ENCODE peak calls at places on chromosome 22, in nine cellular contexts. One of them, this sample, is unnamed.

GRCh38 chr22:23705358-23705757 is 14.5 kb downstream of the RGL4 start:
- DNase-seq in H9: no peak
- DNase-seq in GM23248: no peak
- DNase-seq in DND-41: no peak
- DNase-seq in HCT116: no peak
- DNase-seq in neuronal stem cell: no peak
- DNase-seq in IMR-90: no peak
- DNase-seq in mammary epithelial cell: peak; percentile 19
- DNase-seq in endothelial cell of umbilical vein: no peak
- DNase-seq in this sample: no peak

GRCh38 chr22:23446796-23447350 is 133.2 kb downstream of the IGLL1 start:
- DNase-seq in H9: no peak
- DNase-seq in neuronal stem cell: no peak
- DNase-seq in GM23248: no peak
- DNase-seq in endothelial cell of umbilical vein: no peak
- DNase-seq in DND-41: no peak
- DNase-seq in HCT116: no peak
- DNase-seq in mammary epithelial cell: no peak
- DNase-seq in IMR-90: no peak
- DNase-seq in this sample: no peak

GRCh38 chr22:17115927-17116326 is 5.2 kb downstream of the TMEM121B start:
- DNase-seq in IMR-90: no peak
- DNase-seq in DND-41: peak; percentile 26
- DNase-seq in neuronal stem cell: no peak
- DNase-seq in mammary epithelial cell: no peak
- DNase-seq in HCT116: no peak
- DNase-seq in endothelial cell of umbilical vein: no peak
- DNase-seq in GM23248: no peak
- DNase-seq in H9: no peak
- DNase-seq in this sample: no peak

GRCh38 chr22:29231971-29232959 is 26.6 kb downstream of the EMID1 start:
- DNase-seq in endothelial cell of umbilical vein: peak; percentile 36
- DNase-seq in mammary epithelial cell: no peak
- DNase-seq in DND-41: no peak
- DNase-seq in IMR-90: no peak
- DNase-seq in H9: no peak
- DNase-seq in HCT116: no peak
- DNase-seq in neuronal stem cell: no peak
- DNase-seq in GM23248: no peak
- DNase-seq in this sample: no peak

GRCh38 chr22:33656808-33657628 is 263.3 kb downstream of the LARGE1 start:
- DNase-seq in GM23248: peak; percentile 58
- DNase-seq in HCT116: no peak
- DNase-seq in DND-41: no peak
- DNase-seq in neuronal stem cell: no peak
- DNase-seq in IMR-90: no peak
- DNase-seq in mammary epithelial cell: no peak
- DNase-seq in endothelial cell of umbilical vein: no peak
- DNase-seq in H9: no peak
- DNase-seq in this sample: no peak

GRCh38 chr22:49827853-49828598 is at the start of gene BRD1:
- DNase-seq in HCT116: no peak
- DNase-seq in DND-41: peak; percentile 61
- DNase-seq in neuronal stem cell: peak; percentile 37
- DNase-seq in H9: peak; percentile 28
- DNase-seq in IMR-90: peak; percentile 61
- DNase-seq in endothelial cell of umbilical vein: peak; percentile 47
- DNase-seq in GM23248: peak; percentile 88
- DNase-seq in mammary epithelial cell: peak; percentile 49
- DNase-seq in this sample: peak; percentile 40

GRCh38 chr22:46113910-46114517 is 36.3 kb upstream of the PPARA start:
- DNase-seq in H9: no peak
- DNase-seq in DND-41: no peak
- DNase-seq in IMR-90: no peak
- DNase-seq in neuronal stem cell: no peak
- DNase-seq in HCT116: no peak
- DNase-seq in GM23248: peak; percentile 45
- DNase-seq in endothelial cell of umbilical vein: no peak
- DNase-seq in mammary epithelial cell: no peak
- DNase-seq in this sample: no peak

GRCh38 chr22:20632082-20632481 is 124.7 kb downstream of the MED15 start:
- DNase-seq in mammary epithelial cell: no peak
- DNase-seq in HCT116: no peak
- DNase-seq in endothelial cell of umbilical vein: no peak
- DNase-seq in DND-41: no peak
- DNase-seq in H9: no peak
- DNase-seq in IMR-90: no peak
- DNase-seq in neuronal stem cell: no peak
- DNase-seq in GM23248: no peak
- DNase-seq in this sample: no peak

GRCh38 chr22:33743756-33744155 is 176.5 kb downstream of the LARGE1 start:
- DNase-seq in GM23248: no peak
- DNase-seq in H9: no peak
- DNase-seq in DND-41: no peak
- DNase-seq in neuronal stem cell: no peak
- DNase-seq in HCT116: no peak
- DNase-seq in IMR-90: peak; percentile 15
- DNase-seq in mammary epithelial cell: no peak
- DNase-seq in endothelial cell of umbilical vein: no peak
- DNase-seq in this sample: no peak

GRCh38 chr22:27372364-27372763 is 429.2 kb downstream of the MN1 start:
- DNase-seq in HCT116: no peak
- DNase-seq in H9: no peak
- DNase-seq in IMR-90: no peak
- DNase-seq in neuronal stem cell: no peak
- DNase-seq in mammary epithelial cell: no peak
- DNase-seq in GM23248: no peak
- DNase-seq in DND-41: no peak
- DNase-seq in endothelial cell of umbilical vein: no peak
- DNase-seq in this sample: no peak

GRCh38 chr22:22960307-22960706 is 72.7 kb downstream of the IGLL5 start:
- DNase-seq in DND-41: no peak
- DNase-seq in endothelial cell of umbilical vein: no peak
- DNase-seq in mammary epithelial cell: no peak
- DNase-seq in GM23248: no peak
- DNase-seq in IMR-90: no peak
- DNase-seq in HCT116: no peak
- DNase-seq in neuronal stem cell: no peak
- DNase-seq in H9: no peak
- DNase-seq in this sample: no peak

GRCh38 chr22:46083383-46084350 is 66.7 kb upstream of the PPARA start:
- DNase-seq in HCT116: no peak
- DNase-seq in neuronal stem cell: no peak
- DNase-seq in mammary epithelial cell: peak; percentile 32
- DNase-seq in H9: no peak
- DNase-seq in endothelial cell of umbilical vein: no peak
- DNase-seq in GM23248: peak; percentile 61
- DNase-seq in IMR-90: no peak
- DNase-seq in DND-41: no peak
- DNase-seq in this sample: no peak

GRCh38 chr22:18905540-18906409 is at the start of gene DGCR6:
- DNase-seq in IMR-90: no peak
- DNase-seq in mammary epithelial cell: no peak
- DNase-seq in GM23248: no peak
- DNase-seq in neuronal stem cell: no peak
- DNase-seq in H9: no peak
- DNase-seq in endothelial cell of umbilical vein: no peak
- DNase-seq in HCT116: no peak
- DNase-seq in DND-41: no peak
- DNase-seq in this sample: no peak

DNA sequence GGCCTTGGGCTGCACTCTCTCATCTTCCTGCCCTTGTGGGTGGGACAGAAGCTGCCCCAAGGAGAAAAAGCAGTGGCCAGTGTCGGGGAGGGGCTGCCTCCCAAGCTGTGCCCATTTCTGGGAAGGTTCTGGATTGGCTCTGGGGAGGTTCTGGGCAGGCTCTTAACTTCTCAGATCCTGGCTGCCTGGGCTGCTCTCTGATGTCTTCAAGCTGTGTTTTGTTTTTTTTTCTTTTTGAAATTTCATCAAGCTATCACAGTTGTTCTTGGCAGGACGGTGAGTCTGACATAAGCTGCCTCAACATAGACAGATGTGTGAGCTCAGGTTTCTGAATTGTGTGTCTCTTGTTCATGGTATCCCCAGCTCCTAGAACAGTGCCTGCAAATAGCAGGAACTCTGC is 1032.0 kb downstream of the BRD1 start:
- DNase-seq in GM23248: no peak
- DNase-seq in mammary epithelial cell: no peak
- DNase-seq in DND-41: no peak
- DNase-seq in endothelial cell of umbilical vein: no peak
- DNase-seq in H9: no peak
- DNase-seq in neuronal stem cell: no peak
- DNase-seq in IMR-90: no peak
- DNase-seq in HCT116: no peak
- DNase-seq in this sample: no peak
- H3K9ac ChIP-seq in GM23248: no peak overlapping the region
- H3K9ac ChIP-seq in mammary epithelial cell: no peak overlapping the region
- H3K9ac ChIP-seq in DND-41: no peak overlapping the region
- H3K9ac ChIP-seq in endothelial cell of umbilical vein: no peak overlapping the region
- H3K9ac ChIP-seq in H9: no peak overlapping the region
- H3K9ac ChIP-seq in neuronal stem cell: no peak overlapping the region
- H3K9ac ChIP-seq in IMR-90: no peak overlapping the region
- H3K9ac ChIP-seq in HCT116: no peak overlapping the region
- H3K9ac ChIP-seq in this sample: no peak overlapping the region

GRCh38 chr22:30310881-30311771 is 15.6 kb downstream of the TBC1D10A start:
- DNase-seq in IMR-90: peak; percentile 61
- DNase-seq in endothelial cell of umbilical vein: no peak
- DNase-seq in mammary epithelial cell: peak; percentile 61
- DNase-seq in H9: no peak
- DNase-seq in DND-41: no peak
- DNase-seq in neuronal stem cell: no peak
- DNase-seq in GM23248: peak; percentile 84
- DNase-seq in HCT116: no peak
- DNase-seq in this sample: peak; percentile 71

GRCh38 chr22:30312053-30312452 is 14.7 kb downstream of the TBC1D10A start:
- DNase-seq in DND-41: no peak
- DNase-seq in HCT116: peak; percentile 51
- DNase-seq in mammary epithelial cell: peak; percentile 98
- DNase-seq in endothelial cell of umbilical vein: no peak
- DNase-seq in GM23248: peak; percentile 91
- DNase-seq in IMR-90: peak; percentile 83
- DNase-seq in H9: no peak
- DNase-seq in neuronal stem cell: no peak
- DNase-seq in this sample: peak; percentile 86

GRCh38 chr22:30315962-30316576 is 10.7 kb downstream of the TBC1D10A start:
- DNase-seq in DND-41: no peak
- DNase-seq in neuronal stem cell: no peak
- DNase-seq in GM23248: no peak
- DNase-seq in mammary epithelial cell: no peak
- DNase-seq in endothelial cell of umbilical vein: no peak
- DNase-seq in HCT116: no peak
- DNase-seq in IMR-90: peak; percentile 9
- DNase-seq in H9: no peak
- DNase-seq in this sample: no peak

GRCh38 chr22:30314918-30315317 is 11.8 kb downstream of the TBC1D10A start:
- DNase-seq in GM23248: no peak
- DNase-seq in DND-41: no peak
- DNase-seq in HCT116: no peak
- DNase-seq in mammary epithelial cell: peak; percentile 75
- DNase-seq in endothelial cell of umbilical vein: no peak
- DNase-seq in IMR-90: peak; percentile 67
- DNase-seq in H9: no peak
- DNase-seq in neuronal stem cell: no peak
- DNase-seq in this sample: peak; percentile 32

GRCh38 chr22:30313527-30314385 is 13.0 kb downstream of the TBC1D10A start:
- DNase-seq in DND-41: no peak
- DNase-seq in IMR-90: no peak
- DNase-seq in H9: no peak
- DNase-seq in mammary epithelial cell: peak; percentile 32
- DNase-seq in GM23248: no peak
- DNase-seq in neuronal stem cell: no peak
- DNase-seq in HCT116: no peak
- DNase-seq in endothelial cell of umbilical vein: no peak
- DNase-seq in this sample: no peak
- H3K9ac ChIP-seq in DND-41: no peak overlapping the region
- H3K9ac ChIP-seq in IMR-90: no peak overlapping the region
- H3K9ac ChIP-seq in H9: no peak overlapping the region
- H3K9ac ChIP-seq in mammary epithelial cell: no peak overlapping the region
- H3K9ac ChIP-seq in GM23248: no peak overlapping the region
- H3K9ac ChIP-seq in neuronal stem cell: no peak overlapping the region
- H3K9ac ChIP-seq in HCT116: no peak overlapping the region
- H3K9ac ChIP-seq in endothelial cell of umbilical vein: no peak overlapping the region
- H3K9ac ChIP-seq in this sample: no peak overlapping the region

DNA sequence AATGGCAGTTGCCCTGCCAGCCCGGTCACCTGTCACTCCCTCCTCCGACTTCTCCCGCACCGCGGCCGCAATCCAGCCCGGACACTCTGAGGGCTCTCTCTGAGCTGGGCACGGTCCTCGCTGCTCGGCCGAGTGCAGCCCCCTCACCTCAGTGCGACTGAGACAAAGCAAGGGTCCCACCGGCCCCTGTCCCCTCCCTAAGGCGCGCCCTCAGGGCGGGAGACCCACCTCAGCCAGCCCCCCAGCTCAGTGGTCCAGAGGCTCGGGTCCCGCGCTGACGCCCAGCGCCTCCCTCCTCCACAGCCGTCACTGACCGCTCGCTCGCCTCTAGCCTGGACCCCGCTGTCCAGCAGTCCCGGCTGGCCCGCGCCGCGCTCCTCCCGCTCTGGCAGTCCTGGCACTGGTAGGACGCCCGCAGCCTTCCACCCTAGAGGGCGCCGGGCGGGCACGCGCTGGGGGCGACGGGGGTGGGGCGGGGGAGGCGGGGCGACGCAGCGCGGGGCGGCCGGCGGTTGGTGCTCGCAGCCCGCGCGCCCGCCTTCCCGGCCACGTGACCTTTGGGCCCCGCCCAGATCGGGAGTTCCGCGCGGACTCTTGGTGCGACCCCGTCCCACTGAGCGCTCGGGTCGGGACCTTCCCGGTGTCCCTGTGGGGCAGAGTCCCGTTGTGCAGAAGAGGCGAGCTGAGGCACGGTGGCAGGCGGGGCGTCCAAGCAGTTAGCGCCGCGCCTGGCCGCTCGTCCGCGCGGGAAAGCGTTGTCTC is 7.9 kb upstream of the L3MBTL2 start:
- DNase-seq in HCT116: no peak
- DNase-seq in endothelial cell of umbilical vein: peak; percentile 75
- DNase-seq in GM23248: peak; percentile 87
- DNase-seq in DND-41: peak; percentile 86
- DNase-seq in IMR-90: peak; percentile 35
- DNase-seq in neuronal stem cell: peak; percentile 77
- DNase-seq in mammary epithelial cell: peak; percentile 59
- DNase-seq in H9: peak; percentile 89
- DNase-seq in this sample: peak; percentile 16
- H3K9ac ChIP-seq in HCT116: peak overlapping the region; percentile 52
- H3K9ac ChIP-seq in endothelial cell of umbilical vein: no peak overlapping the region
- H3K9ac ChIP-seq in GM23248: peak overlapping the region; percentile 3
- H3K9ac ChIP-seq in DND-41: peak overlapping the region; percentile 70
- H3K9ac ChIP-seq in IMR-90: peak overlapping the region; percentile 40
- H3K9ac ChIP-seq in neuronal stem cell: peak overlapping the region; percentile 86
- H3K9ac ChIP-seq in mammary epithelial cell: no peak overlapping the region
- H3K9ac ChIP-seq in H9: peak overlapping the region; percentile 28
- H3K9ac ChIP-seq in this sample: peak overlapping the region; percentile 62

GRCh38 chr22:37500745-37501144 is 14.6 kb upstream of the MFNG start:
- DNase-seq in HCT116: no peak
- DNase-seq in H9: no peak
- DNase-seq in mammary epithelial cell: no peak
- DNase-seq in DND-41: no peak
- DNase-seq in GM23248: no peak
- DNase-seq in neuronal stem cell: no peak
- DNase-seq in IMR-90: no peak
- DNase-seq in endothelial cell of umbilical vein: no peak
- DNase-seq in this sample: no peak
- H3K9ac ChIP-seq in HCT116: no peak overlapping the region
- H3K9ac ChIP-seq in H9: no peak overlapping the region
- H3K9ac ChIP-seq in mammary epithelial cell: no peak overlapping the region
- H3K9ac ChIP-seq in DND-41: no peak overlapping the region
- H3K9ac ChIP-seq in GM23248: no peak overlapping the region
- H3K9ac ChIP-seq in neuronal stem cell: no peak overlapping the region
- H3K9ac ChIP-seq in IMR-90: no peak overlapping the region
- H3K9ac ChIP-seq in endothelial cell of umbilical vein: no peak overlapping the region
- H3K9ac ChIP-seq in this sample: peak overlapping the region; percentile 57

This sample was measured in astrocyte.